ENCODE peak calls at places on chromosomes 13 and 19, in six cellular contexts. A is omental fat pad, E is astrocyte of the spinal cord, Q is SW480, C is foreskin keratinocyte, M is breast epithelium. V is an unnamed sample.

GRCh38 chr19:2015611-2015950 is at the start of gene BTBD2:
- DNase-seq in E (peak), C (no peak), A (no peak), M (no peak), Q (no peak), V (no peak)

GRCh38 chr19:9046694-9047093 is 36.5 kb upstream of the MUC16 start:
- DNase-seq in Q (no peak), C (no peak), M (no peak), A (no peak), E (no peak), V (no peak)

GRCh38 chr13:48511621-48512232 is 21.2 kb downstream of the RCBTB2 start:
- DNase-seq in M (no peak), C (no peak), A (no peak), Q (no peak), E (no peak), V (no peak)

GRCh38 chr13:35851238-35851814 is 279.9 kb downstream of the DCLK1 start:
- DNase-seq in E (no peak), M (no peak), Q (no peak), A (no peak), C (no peak), V (no peak)

GRCh38 chr19:49340069-49340864 is 5.1 kb downstream of the CD37 start:
- DNase-seq in Q (peak), A (no peak), E (no peak), M (peak), C (no peak), V (no peak)

GRCh38 chr13:106314417-106314816 is 221.0 kb downstream of the EFNB2 start:
- DNase-seq in M (no peak), A (no peak), Q (no peak), E (no peak), C (no peak), V (no peak)

GRCh38 chr13:90436697-90437096 is 910.8 kb upstream of the MIR17HG start:
- DNase-seq in M (no peak), A (no peak), Q (no peak), C (no peak), E (no peak), V (no peak)

GRCh38 chr13:54934121-54934520 is 1905.5 kb downstream of the OLFM4 start:
- DNase-seq in C (peak), M (no peak), A (no peak), Q (no peak), E (no peak), V (no peak)

GRCh38 chr13:29897102-29897501 is 46.7 kb upstream of the UBL3 start:
- DNase-seq in A (no peak), E (no peak), C (no peak), M (no peak), Q (no peak), V (no peak)

GRCh38 chr19:6065685-6066365 is 44.5 kb downstream of the RFX2 start:
- DNase-seq in E (peak), Q (peak), A (peak), C (no peak), M (peak), V (peak)

GRCh38 chr13:35179494-35179893 is 237.4 kb downstream of the NBEA start:
- DNase-seq in C (no peak), A (no peak), Q (no peak), M (no peak), E (no peak), V (peak)

GRCh38 chr13:108877300-108877699 is 247.9 kb downstream of the MYO16 start:
- DNase-seq in A (no peak), M (no peak), C (peak), E (peak), Q (no peak), V (peak)

GRCh38 chr13:79155883-79156282 is 250.2 kb downstream of the RBM26 start:
- DNase-seq in Q (no peak), E (no peak), M (no peak), A (no peak), C (no peak), V (no peak)

GRCh38 chr19:3785464-3785937 is 680 bp downstream of the MATK start:
- DNase-seq in A (no peak), Q (no peak), E (no peak), M (no peak), C (no peak), V (no peak)

GRCh38 chr19:7815325-7815724 is 14.7 kb upstream of the EVI5L start:
- DNase-seq in A (no peak), E (no peak), Q (no peak), M (no peak), C (no peak), V (no peak)

GRCh38 chr19:917323-918151 is at the start of gene KISS1R:
- DNase-seq in E (no peak), M (no peak), Q (peak), A (no peak), C (no peak), V (no peak)

GRCh38 chr13:60175571-60175970 is 11.8 kb upstream of the DIAPH3 start:
- DNase-seq in A (no peak), Q (no peak), M (no peak), E (no peak), C (no peak), V (no peak)

GRCh38 chr13:113404366-113404722 is 40.4 kb upstream of the GRTP1 start:
- DNase-seq in A (no peak), C (no peak), E (no peak), Q (no peak), M (no peak), V (no peak)

GRCh38 chr19:55312621-55313117 is 12.5 kb downstream of the TMEM150B start:
- DNase-seq in E (no peak), M (no peak), Q (no peak), C (no peak), A (no peak), V (no peak)

GRCh38 chr13:23411220-23411619 is 22.3 kb downstream of the SACS start:
- DNase-seq in E (no peak), C (no peak), M (no peak), Q (no peak), A (no peak), V (no peak)

GRCh38 chr13:94196426-94196825 is 283.1 kb downstream of the DCT start:
- DNase-seq in E (peak), Q (no peak), M (no peak), A (no peak), C (no peak), V (no peak)

GRCh38 chr19:4589579-4590410 is 30.3 kb upstream of the SEMA6B start:
- DNase-seq in Q (no peak), M (no peak), E (no peak), A (no peak), C (no peak), V (no peak)

GRCh38 chr13:24664726-24665409 is 15.3 kb upstream of the ATP12A start:
- DNase-seq in C (peak), A (no peak), E (peak), M (no peak), Q (no peak), V (no peak)

GRCh38 chr13:26976336-26976735 is 195.3 kb downstream of the USP12 start:
- DNase-seq in Q (no peak), E (no peak), C (no peak), A (no peak), M (no peak), V (no peak)

GRCh38 chr13:24106429-24106828 is 54.1 kb upstream of the SPATA13 start:
- DNase-seq in A (no peak), M (no peak), C (no peak), Q (no peak), E (no peak), V (no peak)

GRCh38 chr19:38182536-38183210 is 41.3 kb downstream of the DPF1 start:
- DNase-seq in E (no peak), C (no peak), Q (no peak), M (no peak), A (no peak), V (no peak)

GRCh38 chr13:102392810-102393209 is 9.0 kb downstream of the FGF14 start:
- DNase-seq in M (no peak), Q (no peak), C (no peak), E (no peak), A (no peak), V (no peak)

GRCh38 chr13:112213467-112214245 is 146.7 kb downstream of the SOX1 start:
- DNase-seq in E (no peak), C (no peak), Q (peak), M (peak), A (no peak), V (no peak)

GRCh38 chr19:36225219-36225892 is 10.4 kb downstream of the ZNF146 start:
- DNase-seq in C (no peak), A (no peak), E (peak), Q (no peak), M (no peak), V (no peak)

GRCh38 chr19:5200844-5201243 is 139.8 kb downstream of the PTPRS start:
- DNase-seq in M (no peak), E (peak), A (no peak), Q (no peak), C (no peak), V (no peak)

GRCh38 chr19:45558399-45558878 is 26.2 kb downstream of the OPA3 start:
- DNase-seq in C (no peak), M (no peak), A (no peak), E (peak), Q (peak), V (no peak)

GRCh38 chr19:3966051-3967017 is 4.6 kb downstream of the DAPK3 start:
- DNase-seq in E (no peak), C (no peak), A (no peak), Q (no peak), M (no peak), V (no peak)

V was measured in kidney glomerular epithelial cell.